ENCODE peak calls at places on chromosomes 7 and 10, in nine cellular contexts. One of them, this sample, is unnamed.

GRCh38 chr10:43739171-43739570 is 90.5 kb upstream of the ZNF32 start:
- DNase-seq in endothelial cell: no peak
- DNase-seq in activated T-helper 9 cell treated with anti-CD3 and anti-CD28 coated beads, Interleukin-2, amount 50 U/mL, for 16 hours: no peak
- DNase-seq in AG20443: peak
- DNase-seq in adrenal gland: no peak
- DNase-seq in HuH-7.5: no peak
- DNase-seq in nephron progenitor cell: no peak
- DNase-seq in GM06990: no peak
- DNase-seq in activated naive CD4-positive, alpha-beta T cell treated with anti-CD3 and anti-CD28 coated beads, Interleukin-2, amount 10 ng/mL, durations not matched to agents 7 days and 5 days: no peak
- DNase-seq in this sample: no peak

GRCh38 chr7:30755384-30756154 is 3.6 kb downstream of the INMT start:
- DNase-seq in endothelial cell: no peak
- DNase-seq in activated T-helper 9 cell treated with anti-CD3 and anti-CD28 coated beads, Interleukin-2, amount 50 U/mL, for 16 hours: no peak
- DNase-seq in AG20443: peak
- DNase-seq in adrenal gland: peak
- DNase-seq in HuH-7.5: no peak
- DNase-seq in nephron progenitor cell: no peak
- DNase-seq in GM06990: no peak
- DNase-seq in activated naive CD4-positive, alpha-beta T cell treated with anti-CD3 and anti-CD28 coated beads, Interleukin-2, amount 10 ng/mL, durations not matched to agents 7 days and 5 days: no peak
- DNase-seq in this sample: no peak

GRCh38 chr10:97229322-97229721 is 43.6 kb upstream of the SLIT1 start:
- DNase-seq in endothelial cell: no peak
- DNase-seq in activated T-helper 9 cell treated with anti-CD3 and anti-CD28 coated beads, Interleukin-2, amount 50 U/mL, for 16 hours: no peak
- DNase-seq in AG20443: no peak
- DNase-seq in adrenal gland: no peak
- DNase-seq in HuH-7.5: no peak
- DNase-seq in nephron progenitor cell: no peak
- DNase-seq in GM06990: no peak
- DNase-seq in activated naive CD4-positive, alpha-beta T cell treated with anti-CD3 and anti-CD28 coated beads, Interleukin-2, amount 10 ng/mL, durations not matched to agents 7 days and 5 days: no peak
- DNase-seq in this sample: no peak

GRCh38 chr7:74092964-74093339 is 9.3 kb downstream of the LIMK1 start:
- DNase-seq in endothelial cell: no peak
- DNase-seq in activated T-helper 9 cell treated with anti-CD3 and anti-CD28 coated beads, Interleukin-2, amount 50 U/mL, for 16 hours: no peak
- DNase-seq in AG20443: no peak
- DNase-seq in adrenal gland: peak
- DNase-seq in HuH-7.5: no peak
- DNase-seq in nephron progenitor cell: no peak
- DNase-seq in GM06990: peak
- DNase-seq in activated naive CD4-positive, alpha-beta T cell treated with anti-CD3 and anti-CD28 coated beads, Interleukin-2, amount 10 ng/mL, durations not matched to agents 7 days and 5 days: no peak
- DNase-seq in this sample: peak

GRCh38 chr7:150361402-150361801 is 7.2 kb upstream of the REPIN1 start:
- DNase-seq in endothelial cell: no peak
- DNase-seq in activated T-helper 9 cell treated with anti-CD3 and anti-CD28 coated beads, Interleukin-2, amount 50 U/mL, for 16 hours: no peak
- DNase-seq in AG20443: no peak
- DNase-seq in adrenal gland: no peak
- DNase-seq in HuH-7.5: no peak
- DNase-seq in nephron progenitor cell: no peak
- DNase-seq in GM06990: no peak
- DNase-seq in activated naive CD4-positive, alpha-beta T cell treated with anti-CD3 and anti-CD28 coated beads, Interleukin-2, amount 10 ng/mL, durations not matched to agents 7 days and 5 days: no peak
- DNase-seq in this sample: no peak

GRCh38 chr7:127943541-127944521 is 87.4 kb downstream of the LRRC4 start:
- DNase-seq in endothelial cell: no peak
- DNase-seq in activated T-helper 9 cell treated with anti-CD3 and anti-CD28 coated beads, Interleukin-2, amount 50 U/mL, for 16 hours: no peak
- DNase-seq in AG20443: peak
- DNase-seq in adrenal gland: no peak
- DNase-seq in HuH-7.5: no peak
- DNase-seq in nephron progenitor cell: no peak
- DNase-seq in GM06990: no peak
- DNase-seq in activated naive CD4-positive, alpha-beta T cell treated with anti-CD3 and anti-CD28 coated beads, Interleukin-2, amount 10 ng/mL, durations not matched to agents 7 days and 5 days: no peak
- DNase-seq in this sample: no peak

GRCh38 chr10:71433983-71434744 is 37.4 kb downstream of the CDH23 start:
- DNase-seq in endothelial cell: no peak
- DNase-seq in activated T-helper 9 cell treated with anti-CD3 and anti-CD28 coated beads, Interleukin-2, amount 50 U/mL, for 16 hours: no peak
- DNase-seq in AG20443: no peak
- DNase-seq in adrenal gland: no peak
- DNase-seq in HuH-7.5: no peak
- DNase-seq in nephron progenitor cell: no peak
- DNase-seq in GM06990: no peak
- DNase-seq in activated naive CD4-positive, alpha-beta T cell treated with anti-CD3 and anti-CD28 coated beads, Interleukin-2, amount 10 ng/mL, durations not matched to agents 7 days and 5 days: peak
- DNase-seq in this sample: no peak

GRCh38 chr10:113414481-113414990 is 138.3 kb upstream of the HABP2 start:
- DNase-seq in endothelial cell: no peak
- DNase-seq in activated T-helper 9 cell treated with anti-CD3 and anti-CD28 coated beads, Interleukin-2, amount 50 U/mL, for 16 hours: no peak
- DNase-seq in AG20443: no peak
- DNase-seq in adrenal gland: no peak
- DNase-seq in HuH-7.5: peak
- DNase-seq in nephron progenitor cell: no peak
- DNase-seq in GM06990: no peak
- DNase-seq in activated naive CD4-positive, alpha-beta T cell treated with anti-CD3 and anti-CD28 coated beads, Interleukin-2, amount 10 ng/mL, durations not matched to agents 7 days and 5 days: no peak
- DNase-seq in this sample: no peak

GRCh38 chr7:41024126-41024525 is 678.8 kb downstream of the INHBA start:
- DNase-seq in endothelial cell: no peak
- DNase-seq in activated T-helper 9 cell treated with anti-CD3 and anti-CD28 coated beads, Interleukin-2, amount 50 U/mL, for 16 hours: no peak
- DNase-seq in AG20443: no peak
- DNase-seq in adrenal gland: no peak
- DNase-seq in HuH-7.5: no peak
- DNase-seq in nephron progenitor cell: no peak
- DNase-seq in GM06990: no peak
- DNase-seq in activated naive CD4-positive, alpha-beta T cell treated with anti-CD3 and anti-CD28 coated beads, Interleukin-2, amount 10 ng/mL, durations not matched to agents 7 days and 5 days: no peak
- DNase-seq in this sample: no peak

GRCh38 chr10:30980951-30981616 is 50.6 kb downstream of the ZNF438 start:
- DNase-seq in endothelial cell: no peak
- DNase-seq in activated T-helper 9 cell treated with anti-CD3 and anti-CD28 coated beads, Interleukin-2, amount 50 U/mL, for 16 hours: no peak
- DNase-seq in AG20443: peak
- DNase-seq in adrenal gland: peak
- DNase-seq in HuH-7.5: no peak
- DNase-seq in nephron progenitor cell: no peak
- DNase-seq in GM06990: no peak
- DNase-seq in activated naive CD4-positive, alpha-beta T cell treated with anti-CD3 and anti-CD28 coated beads, Interleukin-2, amount 10 ng/mL, durations not matched to agents 7 days and 5 days: no peak
- DNase-seq in this sample: peak

GRCh38 chr10:74640134-74640533 is 186.3 kb upstream of the KAT6B start:
- DNase-seq in endothelial cell: no peak
- DNase-seq in activated T-helper 9 cell treated with anti-CD3 and anti-CD28 coated beads, Interleukin-2, amount 50 U/mL, for 16 hours: no peak
- DNase-seq in AG20443: no peak
- DNase-seq in adrenal gland: no peak
- DNase-seq in HuH-7.5: no peak
- DNase-seq in nephron progenitor cell: no peak
- DNase-seq in GM06990: no peak
- DNase-seq in activated naive CD4-positive, alpha-beta T cell treated with anti-CD3 and anti-CD28 coated beads, Interleukin-2, amount 10 ng/mL, durations not matched to agents 7 days and 5 days: no peak
- DNase-seq in this sample: no peak

GRCh38 chr7:29194206-29194593 is 375 bp upstream of the CHN2 start:
- DNase-seq in endothelial cell: peak
- DNase-seq in activated T-helper 9 cell treated with anti-CD3 and anti-CD28 coated beads, Interleukin-2, amount 50 U/mL, for 16 hours: no peak
- DNase-seq in AG20443: peak
- DNase-seq in adrenal gland: peak
- DNase-seq in HuH-7.5: peak
- DNase-seq in nephron progenitor cell: peak
- DNase-seq in GM06990: no peak
- DNase-seq in activated naive CD4-positive, alpha-beta T cell treated with anti-CD3 and anti-CD28 coated beads, Interleukin-2, amount 10 ng/mL, durations not matched to agents 7 days and 5 days: peak
- DNase-seq in this sample: no peak

GRCh38 chr7:21587139-21587773 is 44.4 kb downstream of the DNAH11 start:
- DNase-seq in endothelial cell: no peak
- DNase-seq in activated T-helper 9 cell treated with anti-CD3 and anti-CD28 coated beads, Interleukin-2, amount 50 U/mL, for 16 hours: no peak
- DNase-seq in AG20443: no peak
- DNase-seq in adrenal gland: no peak
- DNase-seq in HuH-7.5: no peak
- DNase-seq in nephron progenitor cell: no peak
- DNase-seq in GM06990: no peak
- DNase-seq in activated naive CD4-positive, alpha-beta T cell treated with anti-CD3 and anti-CD28 coated beads, Interleukin-2, amount 10 ng/mL, durations not matched to agents 7 days and 5 days: no peak
- DNase-seq in this sample: no peak

GRCh38 chr7:20157456-20157855 is 59.7 kb downstream of the MACC1 start:
- DNase-seq in endothelial cell: no peak
- DNase-seq in activated T-helper 9 cell treated with anti-CD3 and anti-CD28 coated beads, Interleukin-2, amount 50 U/mL, for 16 hours: no peak
- DNase-seq in AG20443: no peak
- DNase-seq in adrenal gland: no peak
- DNase-seq in HuH-7.5: no peak
- DNase-seq in nephron progenitor cell: no peak
- DNase-seq in GM06990: no peak
- DNase-seq in activated naive CD4-positive, alpha-beta T cell treated with anti-CD3 and anti-CD28 coated beads, Interleukin-2, amount 10 ng/mL, durations not matched to agents 7 days and 5 days: no peak
- DNase-seq in this sample: no peak

GRCh38 chr7:71131753-71132520 is at the start of gene GALNT17:
- DNase-seq in endothelial cell: no peak
- DNase-seq in activated T-helper 9 cell treated with anti-CD3 and anti-CD28 coated beads, Interleukin-2, amount 50 U/mL, for 16 hours: no peak
- DNase-seq in AG20443: peak
- DNase-seq in adrenal gland: no peak
- DNase-seq in HuH-7.5: no peak
- DNase-seq in nephron progenitor cell: peak
- DNase-seq in GM06990: peak
- DNase-seq in activated naive CD4-positive, alpha-beta T cell treated with anti-CD3 and anti-CD28 coated beads, Interleukin-2, amount 10 ng/mL, durations not matched to agents 7 days and 5 days: no peak
- DNase-seq in this sample: no peak

GRCh38 chr7:36532981-36533499 is 143.4 kb downstream of the ANLN start:
- DNase-seq in endothelial cell: no peak
- DNase-seq in activated T-helper 9 cell treated with anti-CD3 and anti-CD28 coated beads, Interleukin-2, amount 50 U/mL, for 16 hours: no peak
- DNase-seq in AG20443: no peak
- DNase-seq in adrenal gland: no peak
- DNase-seq in HuH-7.5: no peak
- DNase-seq in nephron progenitor cell: no peak
- DNase-seq in GM06990: no peak
- DNase-seq in activated naive CD4-positive, alpha-beta T cell treated with anti-CD3 and anti-CD28 coated beads, Interleukin-2, amount 10 ng/mL, durations not matched to agents 7 days and 5 days: no peak
- DNase-seq in this sample: no peak

GRCh38 chr7:52639126-52639525 is 396.3 kb upstream of the POM121L12 start:
- DNase-seq in endothelial cell: no peak
- DNase-seq in activated T-helper 9 cell treated with anti-CD3 and anti-CD28 coated beads, Interleukin-2, amount 50 U/mL, for 16 hours: no peak
- DNase-seq in AG20443: no peak
- DNase-seq in adrenal gland: no peak
- DNase-seq in HuH-7.5: no peak
- DNase-seq in nephron progenitor cell: no peak
- DNase-seq in GM06990: no peak
- DNase-seq in activated naive CD4-positive, alpha-beta T cell treated with anti-CD3 and anti-CD28 coated beads, Interleukin-2, amount 10 ng/mL, durations not matched to agents 7 days and 5 days: no peak
- DNase-seq in this sample: no peak

GRCh38 chr7:34133356-34133982 is 228.1 kb downstream of the BMPER start:
- DNase-seq in endothelial cell: no peak
- DNase-seq in activated T-helper 9 cell treated with anti-CD3 and anti-CD28 coated beads, Interleukin-2, amount 50 U/mL, for 16 hours: no peak
- DNase-seq in AG20443: peak
- DNase-seq in adrenal gland: no peak
- DNase-seq in HuH-7.5: no peak
- DNase-seq in nephron progenitor cell: no peak
- DNase-seq in GM06990: no peak
- DNase-seq in activated naive CD4-positive, alpha-beta T cell treated with anti-CD3 and anti-CD28 coated beads, Interleukin-2, amount 10 ng/mL, durations not matched to agents 7 days and 5 days: no peak
- DNase-seq in this sample: no peak

GRCh38 chr10:102064503-102064867 is 664 bp upstream of the HPS6 start:
- DNase-seq in endothelial cell: no peak
- DNase-seq in activated T-helper 9 cell treated with anti-CD3 and anti-CD28 coated beads, Interleukin-2, amount 50 U/mL, for 16 hours: no peak
- DNase-seq in AG20443: no peak
- DNase-seq in adrenal gland: no peak
- DNase-seq in HuH-7.5: no peak
- DNase-seq in nephron progenitor cell: no peak
- DNase-seq in GM06990: no peak
- DNase-seq in activated naive CD4-positive, alpha-beta T cell treated with anti-CD3 and anti-CD28 coated beads, Interleukin-2, amount 10 ng/mL, durations not matched to agents 7 days and 5 days: no peak
- DNase-seq in this sample: no peak

GRCh38 chr7:12865593-12865992 is 178.2 kb downstream of the ARL4A start:
- DNase-seq in endothelial cell: no peak
- DNase-seq in activated T-helper 9 cell treated with anti-CD3 and anti-CD28 coated beads, Interleukin-2, amount 50 U/mL, for 16 hours: no peak
- DNase-seq in AG20443: no peak
- DNase-seq in adrenal gland: no peak
- DNase-seq in HuH-7.5: no peak
- DNase-seq in nephron progenitor cell: no peak
- DNase-seq in GM06990: no peak
- DNase-seq in activated naive CD4-positive, alpha-beta T cell treated with anti-CD3 and anti-CD28 coated beads, Interleukin-2, amount 10 ng/mL, durations not matched to agents 7 days and 5 days: no peak
- DNase-seq in this sample: no peak

GRCh38 chr10:23038172-23038571 is 57.2 kb upstream of the MSRB2 start:
- DNase-seq in endothelial cell: no peak
- DNase-seq in activated T-helper 9 cell treated with anti-CD3 and anti-CD28 coated beads, Interleukin-2, amount 50 U/mL, for 16 hours: no peak
- DNase-seq in AG20443: no peak
- DNase-seq in adrenal gland: no peak
- DNase-seq in HuH-7.5: no peak
- DNase-seq in nephron progenitor cell: no peak
- DNase-seq in GM06990: no peak
- DNase-seq in activated naive CD4-positive, alpha-beta T cell treated with anti-CD3 and anti-CD28 coated beads, Interleukin-2, amount 10 ng/mL, durations not matched to agents 7 days and 5 days: no peak
- DNase-seq in this sample: no peak

GRCh38 chr7:19698331-19698730 is 10.5 kb downstream of the POLR1F start:
- DNase-seq in endothelial cell: no peak
- DNase-seq in activated T-helper 9 cell treated with anti-CD3 and anti-CD28 coated beads, Interleukin-2, amount 50 U/mL, for 16 hours: no peak
- DNase-seq in AG20443: no peak
- DNase-seq in adrenal gland: no peak
- DNase-seq in HuH-7.5: no peak
- DNase-seq in nephron progenitor cell: no peak
- DNase-seq in GM06990: no peak
- DNase-seq in activated naive CD4-positive, alpha-beta T cell treated with anti-CD3 and anti-CD28 coated beads, Interleukin-2, amount 10 ng/mL, durations not matched to agents 7 days and 5 days: no peak
- DNase-seq in this sample: no peak

GRCh38 chr7:140541513-140542192 is 62.3 kb upstream of the MKRN1 start:
- DNase-seq in endothelial cell: peak
- DNase-seq in activated T-helper 9 cell treated with anti-CD3 and anti-CD28 coated beads, Interleukin-2, amount 50 U/mL, for 16 hours: no peak
- DNase-seq in AG20443: peak
- DNase-seq in adrenal gland: peak
- DNase-seq in HuH-7.5: peak
- DNase-seq in nephron progenitor cell: peak
- DNase-seq in GM06990: no peak
- DNase-seq in activated naive CD4-positive, alpha-beta T cell treated with anti-CD3 and anti-CD28 coated beads, Interleukin-2, amount 10 ng/mL, durations not matched to agents 7 days and 5 days: no peak
- DNase-seq in this sample: peak